ENCODE peak calls at places on chromosomes 6 and 20, in four cellular contexts. N is HepG2, C is K562, S is GM12878. P is an unnamed sample.

GRCh38 chr20:4130404-4131189 is 115.2 kb upstream of the RNF24 start:
- DNase-seq in N (no peak), S (no peak), C (no peak), P (no peak)

GRCh38 chr6:24330137-24330732 is 27.6 kb downstream of the DCDC2 start:
- DNase-seq in S (no peak), C (no peak), N (peak; percentile 99), P (no peak)

GRCh38 chr6:113449051-113449450 is 408.1 kb upstream of the MARCKS start:
- DNase-seq in N (no peak), S (no peak), C (no peak), P (no peak)

GRCh38 chr20:2749951-2750342 is 50.5 kb downstream of the CPXM1 start:
- DNase-seq in N (no peak), C (no peak), S (no peak), P (no peak)

GRCh38 chr6:164014716-164015484 is 600.4 kb downstream of the QKI start:
- DNase-seq in S (no peak), N (no peak), C (no peak), P (no peak)

GRCh38 chr6:36595168-36595818 is 1.1 kb downstream of the SRSF3 start:
- DNase-seq in N (peak; percentile 52), C (no peak), S (no peak), P (no peak)

GRCh38 chr20:4369798-4370124 is 351.9 kb upstream of the PRND start:
- DNase-seq in S (peak; percentile 27), C (peak; percentile 10), N (no peak), P (no peak)

GRCh38 chr6:136094812-136095211 is 155.3 kb downstream of the MTFR2 start:
- DNase-seq in N (no peak), S (no peak), C (no peak), P (no peak)

GRCh38 chr20:62589150-62589498 is 53.2 kb upstream of the SLCO4A1 start:
- DNase-seq in S (no peak), N (no peak), C (no peak), P (no peak)

GRCh38 chr20:62995481-62995880 is 11.3 kb downstream of the BHLHE23 start:
- DNase-seq in S (no peak), C (no peak), N (no peak), P (no peak)

GRCh38 chr20:22910287-22910852 is 124.7 kb upstream of the SSTR4 start:
- DNase-seq in C (no peak), N (no peak), S (no peak), P (no peak)

GRCh38 chr6:134398453-134398852 is 80.5 kb upstream of the SGK1 start:
- DNase-seq in N (no peak), C (no peak), S (peak; percentile 53), P (no peak)

GRCh38 chr6:21836292-21836691 is 242.7 kb downstream of the SOX4 start:
- DNase-seq in N (no peak), S (no peak), C (no peak), P (no peak)

GRCh38 chr20:17610566-17611289 is 40.9 kb downstream of the DSTN start:
- DNase-seq in N (no peak), S (no peak), C (no peak), P (no peak)
- TF ChIP-seq ESRRA in N (no peak), S (no peak), C (no peak), P (no peak)

GRCh38 chr6:125549202-125549884 is 200.1 kb upstream of the HEY2 start:
- DNase-seq in S (no peak), N (no peak), C (no peak), P (no peak)
- TF ChIP-seq NR2C2 in S (no peak), N (no peak), C (no peak), P (no peak)

GRCh38 chr20:57062696-57063270 is 203.7 kb downstream of the BMP7 start:
- DNase-seq in C (no peak), S (no peak), N (no peak), P (no peak)

GRCh38 chr20:57062241-57062640 is 204.2 kb downstream of the BMP7 start:
- DNase-seq in N (no peak), C (no peak), S (no peak), P (no peak)

GRCh38 chr20:57059055-57059617 is 207.3 kb downstream of the BMP7 start:
- DNase-seq in N (no peak), C (no peak), S (no peak), P (no peak)

GRCh38 chr20:57061058-57061900 is 205.2 kb downstream of the BMP7 start:
- DNase-seq in C (peak; percentile 17), S (no peak), N (no peak), P (peak; percentile 80)

DNA sequence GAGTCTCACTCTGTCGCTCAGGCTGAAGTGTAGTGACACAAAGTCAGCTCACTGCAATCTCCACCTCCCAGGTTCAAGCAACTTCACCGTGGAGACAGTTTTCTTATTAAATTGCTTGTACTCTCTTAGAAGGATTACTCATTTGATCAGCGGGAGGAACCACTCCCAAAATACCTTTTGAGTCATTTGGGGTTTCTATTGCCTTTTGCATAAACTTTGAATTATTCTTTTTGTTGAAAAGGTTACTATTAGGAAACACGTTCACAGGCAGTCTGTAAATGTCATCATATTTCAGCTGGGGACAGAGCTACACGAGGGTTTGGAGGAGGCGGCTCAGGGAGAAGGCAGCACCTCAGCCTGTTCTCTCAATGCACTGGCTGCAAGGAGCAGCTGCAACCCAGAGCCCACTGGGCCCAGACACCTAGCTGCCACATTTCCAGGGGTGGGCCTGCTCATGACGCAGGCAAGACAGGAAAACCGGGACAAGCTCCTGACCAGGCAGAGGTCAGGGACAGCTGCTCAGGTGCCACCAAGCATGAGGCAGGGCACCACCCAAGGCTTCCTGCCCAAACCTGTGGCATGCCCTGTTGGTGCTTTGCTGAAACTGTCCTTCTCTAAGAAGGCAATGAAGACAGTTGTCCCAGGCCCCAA is 205.9 kb downstream of the BMP7 start:
- DNase-seq in C (no peak), S (no peak), N (no peak), P (no peak)
- TF ChIP-seq CREM in C (no peak), S (no peak), N (no peak), P (no peak)

GRCh38 chr6:84774174-84775158 is 10.1 kb upstream of the TBX18 start:
- DNase-seq in S (no peak), C (peak; percentile 46), N (no peak), P (peak; percentile 81)
- TF ChIP-seq ESRRA in S (no peak), C (no peak), N (no peak), P (peak; percentile 70)

DNA sequence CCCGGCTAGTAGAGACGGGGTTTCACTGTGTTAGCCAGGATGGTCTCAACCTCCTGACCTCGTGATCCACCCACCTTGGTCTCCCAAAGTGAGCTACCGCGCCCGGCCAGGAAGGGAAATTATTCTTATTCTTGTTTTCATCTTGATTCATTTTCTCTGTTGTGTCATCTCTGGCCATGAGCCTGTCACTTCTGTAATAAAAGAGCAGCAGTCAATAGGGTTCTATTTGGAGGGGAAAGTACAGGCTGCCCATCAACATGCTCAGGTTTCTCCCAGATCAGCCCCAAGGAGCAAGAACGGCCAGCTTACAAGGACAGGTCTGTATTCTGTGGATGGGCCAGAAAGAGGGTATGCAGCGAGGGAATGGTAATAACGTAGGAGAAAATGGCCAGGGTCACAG is 345.0 kb downstream of the PREX1 start:
- DNase-seq in C (no peak), N (no peak), S (no peak), P (no peak)
- TF ChIP-seq NR2C2 in C (no peak), N (no peak), S (no peak), P (no peak)

DNA sequence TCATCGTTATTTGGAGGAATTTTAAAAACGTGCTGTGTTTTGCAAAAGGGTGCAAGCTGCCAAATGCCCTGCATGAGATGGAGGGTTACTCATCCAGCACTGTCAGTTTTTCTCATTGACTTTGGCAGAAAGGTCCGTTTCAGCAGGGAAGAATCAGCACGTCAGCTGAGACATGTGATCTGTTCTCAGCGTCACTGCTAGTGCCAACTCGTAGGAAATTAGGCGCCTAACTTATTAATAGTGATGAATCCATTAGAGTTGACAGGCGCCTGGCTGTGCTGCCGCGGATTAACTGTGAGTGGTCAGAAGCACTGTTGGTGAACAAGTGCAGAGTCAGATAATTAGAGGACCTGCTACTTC is 175.5 kb upstream of the FOXQ1 start:
- DNase-seq in S (no peak), C (no peak), N (no peak), P (no peak)
- TF ChIP-seq CREM in S (no peak), C (no peak), N (no peak), P (no peak)

GRCh38 chr20:50743087-50743486 is 11.7 kb downstream of the PARD6B start:
- DNase-seq in S (no peak), C (no peak), N (no peak), P (no peak)

GRCh38 chr20:50746138-50746940 is 15.0 kb downstream of the PARD6B start:
- DNase-seq in N (peak; percentile 99), S (no peak), C (no peak), P (no peak)

GRCh38 chr20:50745634-50746137 is 14.3 kb downstream of the PARD6B start:
- DNase-seq in S (no peak), C (no peak), N (no peak), P (no peak)

GRCh38 chr20:50747275-50747674 is 15.9 kb downstream of the PARD6B start:
- DNase-seq in S (no peak), C (no peak), N (no peak), P (no peak)

DNA sequence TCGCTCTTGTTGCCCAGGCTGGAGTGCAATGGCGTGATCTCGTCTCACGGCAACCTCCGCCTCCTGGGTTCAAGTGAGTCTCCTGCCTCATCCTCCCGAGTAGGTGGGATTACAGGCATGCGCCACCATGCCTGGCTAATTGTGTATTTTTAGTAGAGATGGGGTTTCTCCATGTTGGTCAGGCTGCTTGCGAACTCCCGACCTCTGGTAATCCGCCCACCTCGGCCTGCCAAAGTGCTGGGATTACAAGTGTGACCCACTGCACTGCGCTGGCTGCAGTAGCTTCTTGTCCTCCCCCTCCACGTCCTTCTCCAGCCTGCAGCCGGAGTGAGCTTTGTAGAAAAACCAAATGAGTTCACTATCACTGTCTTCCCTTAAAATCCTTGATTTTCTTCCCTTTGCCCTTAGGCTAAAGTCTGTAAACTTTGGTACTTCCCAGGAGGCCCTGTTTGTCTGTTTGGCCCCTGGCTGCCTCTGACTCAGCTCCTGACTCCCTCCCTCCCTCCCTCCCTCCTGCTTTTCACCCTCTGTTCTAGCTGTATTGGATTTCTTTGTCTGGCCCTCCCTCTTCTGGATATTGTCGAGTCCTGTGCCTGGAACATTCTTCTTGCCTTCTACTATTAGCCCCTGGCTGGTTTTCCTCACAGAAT is 12.9 kb downstream of the PARD6B start:
- DNase-seq in N (peak; percentile 96), S (no peak), C (peak; percentile 58), P (no peak)
- TF ChIP-seq ESRRA in N (peak; percentile 81), S (no peak), C (no peak), P (no peak)

GRCh38 chr6:52016918-52017748 is 70.3 kb downstream of the PKHD1 start:
- DNase-seq in S (no peak), C (no peak), N (no peak), P (peak; percentile 39)
- TF ChIP-seq NR2C2 in S (no peak), C (no peak), N (no peak), P (no peak)

GRCh38 chr6:169158750-169159149 is 94.9 kb downstream of the THBS2 start:
- DNase-seq in S (no peak), N (no peak), C (no peak), P (no peak)

GRCh38 chr6:169157474-169158181 is 96.0 kb downstream of the THBS2 start:
- DNase-seq in S (no peak), C (no peak), N (no peak), P (no peak)

GRCh38 chr6:169159331-169159730 is 94.3 kb downstream of the THBS2 start:
- DNase-seq in S (no peak), C (no peak), N (no peak), P (no peak)

GRCh38 chr6:169156108-169156821 is 97.4 kb downstream of the THBS2 start:
- DNase-seq in C (no peak), N (no peak), S (no peak), P (no peak)

GRCh38 chr6:169158182-169158573 is 95.5 kb downstream of the THBS2 start:
- DNase-seq in S (no peak), N (no peak), C (no peak), P (no peak)
- TF ChIP-seq CREM in S (no peak), N (no peak), C (no peak), P (no peak)

P was measured in WTC11.